ENCODE peak calls at places on chromosomes 2 and 18, in eight cellular contexts. R is stomach, N is transverse colon, D is GM23338, Z is K562, T is endothelial cell of umbilical vein, O is HepG2, V is breast epithelium. B is an unnamed sample.

GRCh38 chr2:162258686-162259085 is 15.4 kb upstream of the FAP start:
- DNase-seq in R (no peak), D (no peak), O (no peak), V (no peak), T (no peak), Z (no peak), N (no peak), B (no peak)

GRCh38 chr2:174039551-174040416 is 74.6 kb upstream of the SP3 start:
- DNase-seq in V (peak; percentile 82), T (peak; percentile 97), R (peak; percentile 89), D (peak; percentile 98), Z (peak; percentile 88), N (peak; percentile 90), O (peak; percentile 88), B (peak; percentile 94)

GRCh38 chr2:30115141-30115980 is 31.4 kb upstream of the YPEL5 start:
- DNase-seq in T (peak; percentile 68), D (peak; percentile 90), N (peak; percentile 88), R (peak; percentile 87), O (peak; percentile 77), Z (peak; percentile 65), V (peak; percentile 48), B (peak; percentile 87)

GRCh38 chr2:207969249-207969648 is 56.1 kb downstream of the PLEKHM3 start:
- DNase-seq in D (no peak), T (no peak), V (no peak), Z (no peak), O (no peak), R (no peak), N (no peak), B (no peak)

GRCh38 chr2:168330624-168331423 is 83.4 kb upstream of the STK39 start:
- DNase-seq in V (no peak), Z (no peak), D (no peak), O (no peak), R (no peak), N (no peak), T (no peak), B (no peak)

GRCh38 chr2:149104221-149104620 is 65.7 kb downstream of the LYPD6B start:
- DNase-seq in N (no peak), T (no peak), O (no peak), Z (no peak), R (no peak), D (no peak), V (no peak), B (no peak)

GRCh38 chr2:235554936-235555335 is 61.1 kb downstream of the AGAP1 start:
- DNase-seq in Z (no peak), V (no peak), D (no peak), R (no peak), O (no peak), T (no peak), N (no peak), B (no peak)

GRCh38 chr2:44772131-44772530 is 169.4 kb upstream of the SIX3 start:
- DNase-seq in T (no peak), D (peak; percentile 16), N (no peak), R (no peak), V (no peak), Z (no peak), O (no peak), B (no peak)

GRCh38 chr2:109736177-109736827 is 57.8 kb upstream of the RGPD5 start:
- DNase-seq in R (peak; percentile 55), N (peak; percentile 59), Z (peak; percentile 16), O (peak; percentile 69), D (peak; percentile 53), V (peak; percentile 53), T (peak; percentile 73), B (no peak)

GRCh38 chr2:219230201-219230540 is 565 bp downstream of the ANKZF1 start:
- DNase-seq in Z (peak; percentile 36), O (peak; percentile 45), R (peak; percentile 73), D (peak; percentile 80), N (peak; percentile 71), V (peak; percentile 49), T (no peak), B (no peak)

GRCh38 chr18:33951031-33951430 is 273.7 kb downstream of the NOL4 start:
- DNase-seq in D (no peak), V (no peak), R (no peak), N (no peak), Z (no peak), T (no peak), O (no peak), B (no peak)

GRCh38 chr18:11823545-11823944 is 27.7 kb upstream of the CHMP1B start:
- DNase-seq in V (no peak), R (no peak), O (no peak), N (no peak), D (peak; percentile 41), T (no peak), Z (peak; percentile 42), B (no peak)

GRCh38 chr2:240611601-240612210 is 13.6 kb upstream of the GPR35 start:
- DNase-seq in O (no peak), D (no peak), V (no peak), N (no peak), T (no peak), R (no peak), Z (no peak), B (no peak)

GRCh38 chr2:239349448-239350135 is 51.2 kb downstream of the HDAC4 start:
- DNase-seq in V (peak; percentile 53), N (no peak), R (no peak), Z (no peak), D (no peak), T (no peak), O (no peak), B (no peak)

GRCh38 chr2:222904557-222905258 is 43.9 kb downstream of the ACSL3 start:
- DNase-seq in N (no peak), Z (no peak), O (no peak), T (no peak), V (no peak), R (no peak), D (no peak), B (no peak)

GRCh38 chr2:127829845-127830246 is 18.9 kb upstream of the WDR33 start:
- DNase-seq in V (no peak), O (no peak), N (peak; percentile 67), Z (no peak), R (peak; percentile 34), D (peak; percentile 79), T (no peak), B (no peak)

GRCh38 chr2:111173338-111173737 is 52.6 kb downstream of the BCL2L11 start:
- DNase-seq in D (no peak), N (no peak), Z (no peak), T (no peak), R (no peak), V (no peak), O (no peak), B (no peak)

GRCh38 chr18:41113885-41114482 is 841.0 kb upstream of the PIK3C3 start:
- DNase-seq in T (no peak), D (no peak), O (no peak), V (no peak), N (no peak), R (no peak), Z (no peak), B (no peak)

DNA sequence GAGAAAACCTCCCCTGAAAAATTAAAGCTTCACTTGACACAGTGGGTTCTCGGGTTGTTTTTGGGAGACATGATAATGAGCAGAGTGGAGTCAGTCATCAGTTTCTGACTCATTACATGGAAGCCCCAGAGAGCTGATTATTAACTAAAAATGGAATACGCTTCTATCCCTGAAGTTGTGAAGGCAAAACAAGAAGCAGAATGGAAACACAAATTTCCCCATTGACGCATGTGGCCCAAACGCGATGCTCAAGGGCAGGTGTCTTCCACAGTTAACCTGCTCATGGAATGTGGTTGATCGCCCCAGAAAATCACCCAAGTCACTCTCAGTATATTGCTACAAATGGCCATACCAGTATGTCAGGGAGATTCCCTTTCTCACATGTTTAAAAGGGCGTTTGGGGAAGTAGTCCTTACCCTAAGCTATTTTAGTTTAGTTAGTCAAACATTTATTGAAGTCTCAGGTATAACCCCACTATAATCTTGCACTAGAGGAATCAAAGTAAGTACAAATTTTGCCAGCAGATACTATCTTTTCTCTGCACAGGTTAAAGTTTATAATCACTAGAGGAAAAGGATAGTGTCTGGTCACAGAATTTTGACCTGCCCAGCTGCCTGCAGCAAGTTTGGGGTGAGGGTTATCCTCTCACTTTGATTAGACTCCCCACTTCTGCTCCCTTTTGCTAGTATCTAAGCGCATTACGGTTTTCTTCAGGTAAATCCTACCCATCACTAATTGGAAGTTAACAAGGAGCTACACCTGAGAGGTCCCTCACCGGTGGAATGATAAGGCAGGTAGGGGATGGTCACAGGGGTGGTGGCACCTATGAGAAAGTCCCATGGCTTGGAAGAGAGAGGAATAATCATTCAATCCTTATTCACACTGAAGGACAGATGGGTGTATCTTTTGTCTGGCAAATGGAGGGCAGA is 7.8 kb downstream of the BCL2 start:
- DNase-seq in O (no peak), R (no peak), Z (no peak), V (no peak), D (no peak), T (no peak), N (no peak), B (no peak)
- TF ChIP-seq POLR2AphosphoS5 in O (no peak), R (no peak), Z (no peak), V (no peak), D (no peak), T (no peak), N (no peak), B (no peak)

DNA sequence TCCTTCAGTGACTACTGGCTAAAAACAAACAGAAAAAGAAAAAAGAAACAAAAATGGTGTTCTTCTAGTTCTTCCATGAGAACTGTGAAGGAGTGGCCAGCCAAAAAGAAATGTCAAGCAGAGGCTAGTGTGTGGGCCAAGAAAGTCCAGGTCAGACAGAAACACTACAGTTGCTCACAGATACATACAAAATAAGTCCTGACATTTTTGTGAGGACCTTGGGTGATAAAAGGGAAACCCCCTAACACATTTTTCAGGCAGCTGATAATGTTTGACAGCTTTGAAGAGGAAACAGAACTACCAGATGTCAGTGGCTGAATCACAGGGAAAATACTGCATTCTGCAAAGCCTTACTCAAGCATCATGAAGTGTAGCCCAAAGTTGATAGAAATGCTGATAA is 28.1 kb downstream of the ARHGAP25 start:
- DNase-seq in O (no peak), V (no peak), Z (no peak), D (no peak), N (no peak), R (no peak), T (peak; percentile 31), B (no peak)
- H3K4me1 ChIP-seq in O (no peaks in the 10 kb centered on the region), V (no peaks in the 10 kb centered on the region), Z (peaks cover 6% of the 10 kb centered on the region), D (peaks cover 21% of the 10 kb centered on the region), N (no peaks in the 10 kb centered on the region), R (no peaks in the 10 kb centered on the region), T (peaks cover 7% of the 10 kb centered on the region), B (peaks cover 38% of the 10 kb centered on the region)

GRCh38 chr2:74834806-74835755 is 1.2 kb downstream of the HK2 start:
- DNase-seq in N (peak; percentile 65), D (peak; percentile 97), V (no peak), T (peak; percentile 30), R (peak; percentile 60), O (peak; percentile 55), Z (peak; percentile 81), B (peak; percentile 67)
- TF ChIP-seq POLR2AphosphoS5 in N (no peak), D (peak; percentile 77), V (no peak), T (peak; percentile 45), R (no peak), O (peak; percentile 63), Z (peak; percentile 33), B (no peak)

DNA sequence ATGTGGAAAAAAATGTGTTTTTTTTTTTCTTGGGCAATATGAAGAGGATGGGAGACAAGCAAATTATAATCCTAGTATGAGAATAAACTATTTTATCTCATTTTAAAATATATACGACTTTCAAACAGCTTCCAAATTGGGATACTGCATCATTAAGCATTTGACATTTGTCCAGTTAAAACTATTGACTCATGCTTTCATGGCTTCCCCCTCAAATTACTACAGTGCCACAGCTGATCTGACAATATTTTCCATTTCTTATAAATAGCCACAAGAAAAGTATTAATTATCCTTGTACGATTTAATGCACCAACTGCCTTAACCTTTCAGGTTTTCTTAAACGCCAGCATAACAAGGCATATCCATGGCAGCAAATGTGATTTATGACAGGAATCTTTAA is 1134.8 kb upstream of the ZEB2 start:
- DNase-seq in N (no peak), V (no peak), T (no peak), O (no peak), Z (no peak), D (no peak), R (no peak), B (no peak)
- H3K4me1 ChIP-seq in N (no peaks in the 10 kb centered on the region), V (no peaks in the 10 kb centered on the region), T (no peaks in the 10 kb centered on the region), O (no peaks in the 10 kb centered on the region), Z (no peaks in the 10 kb centered on the region), D (no peaks in the 10 kb centered on the region), R (no peaks in the 10 kb centered on the region), B (no peaks in the 10 kb centered on the region)